ENCODE peak calls at places on chromosomes 5 and 9, in five cellular contexts. One of them, this sample, is unnamed.

GRCh38 chr5:150015415-150015814 is 14.9 kb downstream of the HMGXB3 start:
- DNase-seq in A549: no peak
- DNase-seq in GM12878: no peak
- DNase-seq in WTC11: no peak
- DNase-seq in HepG2: no peak
- DNase-seq in this sample: no peak

GRCh38 chr5:657570-657969 is 35.6 kb downstream of the TPPP start:
- DNase-seq in A549: no peak
- DNase-seq in GM12878: no peak
- DNase-seq in WTC11: no peak
- DNase-seq in HepG2: no peak
- DNase-seq in this sample: peak; percentile 88

GRCh38 chr9:108443741-108444140 is 412.0 kb downstream of the ACTL7B start:
- DNase-seq in A549: no peak
- DNase-seq in GM12878: no peak
- DNase-seq in WTC11: no peak
- DNase-seq in HepG2: peak; percentile 35
- DNase-seq in this sample: no peak

GRCh38 chr5:180007582-180007981 is 64.0 kb downstream of the RNF130 start:
- DNase-seq in A549: no peak
- DNase-seq in GM12878: no peak
- DNase-seq in WTC11: peak; percentile 18
- DNase-seq in HepG2: no peak
- DNase-seq in this sample: peak; percentile 30

GRCh38 chr5:146344155-146345118 is 5.8 kb downstream of the POU4F3 start:
- DNase-seq in A549: no peak
- DNase-seq in GM12878: no peak
- DNase-seq in WTC11: peak; percentile 91
- DNase-seq in HepG2: no peak
- DNase-seq in this sample: peak; percentile 27

GRCh38 chr5:142959683-142960308 is 189.6 kb downstream of the ARHGAP26 start:
- DNase-seq in A549: peak; percentile 36
- DNase-seq in GM12878: no peak
- DNase-seq in WTC11: no peak
- DNase-seq in HepG2: no peak
- DNase-seq in this sample: no peak

GRCh38 chr9:115601456-115601855 is 483.5 kb upstream of the TNC start:
- DNase-seq in A549: no peak
- DNase-seq in GM12878: no peak
- DNase-seq in WTC11: no peak
- DNase-seq in HepG2: no peak
- DNase-seq in this sample: no peak

GRCh38 chr5:124257048-124257447 is 489.4 kb downstream of the ZNF608 start:
- DNase-seq in A549: no peak
- DNase-seq in GM12878: no peak
- DNase-seq in WTC11: no peak
- DNase-seq in HepG2: no peak
- DNase-seq in this sample: no peak

GRCh38 chr9:121750715-121751623 is 99.5 kb downstream of the DAB2IP start:
- DNase-seq in A549: no peak
- DNase-seq in GM12878: no peak
- DNase-seq in WTC11: no peak
- DNase-seq in HepG2: peak; percentile 93
- DNase-seq in this sample: no peak

GRCh38 chr9:89467278-89467625 is 30.7 kb downstream of the SEMA4D start:
- DNase-seq in A549: no peak
- DNase-seq in GM12878: no peak
- DNase-seq in WTC11: no peak
- DNase-seq in HepG2: no peak
- DNase-seq in this sample: no peak

GRCh38 chr5:168327019-168327421 is 35.6 kb downstream of the WWC1 start:
- DNase-seq in A549: no peak
- DNase-seq in GM12878: no peak
- DNase-seq in WTC11: no peak
- DNase-seq in HepG2: no peak
- DNase-seq in this sample: no peak

GRCh38 chr5:75189353-75189752 is 47.3 kb downstream of the ANKRD31 start:
- DNase-seq in A549: no peak
- DNase-seq in GM12878: no peak
- DNase-seq in WTC11: no peak
- DNase-seq in HepG2: peak; percentile 54
- DNase-seq in this sample: no peak

GRCh38 chr5:98905857-98906688 is 22.7 kb downstream of the CHD1 start:
- DNase-seq in A549: peak; percentile 48
- DNase-seq in GM12878: no peak
- DNase-seq in WTC11: no peak
- DNase-seq in HepG2: peak; percentile 44
- DNase-seq in this sample: peak; percentile 15

GRCh38 chr5:31469466-31469865 is 62.4 kb downstream of the DROSHA start:
- DNase-seq in A549: no peak
- DNase-seq in GM12878: no peak
- DNase-seq in WTC11: no peak
- DNase-seq in HepG2: no peak
- DNase-seq in this sample: no peak

GRCh38 chr5:95615164-95615467 is 4.8 kb upstream of the GPR150 start:
- DNase-seq in A549: no peak
- DNase-seq in GM12878: peak; percentile 49
- DNase-seq in WTC11: no peak
- DNase-seq in HepG2: no peak
- DNase-seq in this sample: no peak

GRCh38 chr5:157342822-157343402 is 77.0 kb downstream of the CYFIP2 start:
- DNase-seq in A549: peak; percentile 56
- DNase-seq in GM12878: no peak
- DNase-seq in WTC11: peak; percentile 66
- DNase-seq in HepG2: peak; percentile 22
- DNase-seq in this sample: peak; percentile 54

GRCh38 chr5:1182633-1183423 is 18.6 kb upstream of the SLC6A19 start:
- DNase-seq in A549: no peak
- DNase-seq in GM12878: no peak
- DNase-seq in WTC11: no peak
- DNase-seq in HepG2: peak; percentile 89
- DNase-seq in this sample: peak; percentile 32

GRCh38 chr9:113454914-113455761 is 8.4 kb upstream of the RGS3 start:
- DNase-seq in A549: peak; percentile 72
- DNase-seq in GM12878: no peak
- DNase-seq in WTC11: no peak
- DNase-seq in HepG2: peak; percentile 83
- DNase-seq in this sample: peak; percentile 83

GRCh38 chr5:167030500-167031120 is 1260.8 kb upstream of the WWC1 start:
- DNase-seq in A549: peak; percentile 24
- DNase-seq in GM12878: no peak
- DNase-seq in WTC11: peak; percentile 82
- DNase-seq in HepG2: no peak
- DNase-seq in this sample: no peak

GRCh38 chr5:169650701-169651331 is 13.7 kb downstream of the DOCK2 start:
- DNase-seq in A549: peak; percentile 29
- DNase-seq in GM12878: peak; percentile 76
- DNase-seq in WTC11: no peak
- DNase-seq in HepG2: no peak
- DNase-seq in this sample: peak; percentile 21

GRCh38 chr9:11973011-11973410 is 720.2 kb upstream of the TYRP1 start:
- DNase-seq in A549: no peak
- DNase-seq in GM12878: no peak
- DNase-seq in WTC11: no peak
- DNase-seq in HepG2: no peak
- DNase-seq in this sample: no peak

GRCh38 chr9:114677418-114677817 is 4.6 kb downstream of the TEX48 start:
- DNase-seq in A549: peak; percentile 95
- DNase-seq in GM12878: no peak
- DNase-seq in WTC11: no peak
- DNase-seq in HepG2: peak; percentile 41
- DNase-seq in this sample: no peak

GRCh38 chr5:179264641-179265528 is 80.4 kb downstream of the ADAMTS2 start:
- DNase-seq in A549: no peak
- DNase-seq in GM12878: no peak
- DNase-seq in WTC11: peak; percentile 12
- DNase-seq in HepG2: peak; percentile 41
- DNase-seq in this sample: no peak

GRCh38 chr5:56006094-56006493 is 11.3 kb upstream of the IL6ST start:
- DNase-seq in A549: no peak
- DNase-seq in GM12878: no peak
- DNase-seq in WTC11: no peak
- DNase-seq in HepG2: no peak
- DNase-seq in this sample: no peak

GRCh38 chr5:84378420-84378819 is 6.3 kb downstream of the EDIL3 start:
- DNase-seq in A549: no peak
- DNase-seq in GM12878: no peak
- DNase-seq in WTC11: no peak
- DNase-seq in HepG2: no peak
- DNase-seq in this sample: no peak

GRCh38 chr5:172385661-172386187 is 68.6 kb downstream of the SH3PXD2B start:
- DNase-seq in A549: no peak
- DNase-seq in GM12878: no peak
- DNase-seq in WTC11: no peak
- DNase-seq in HepG2: no peak
- DNase-seq in this sample: no peak

GRCh38 chr5:39654715-39655114 is 229.9 kb upstream of the DAB2 start:
- DNase-seq in A549: no peak
- DNase-seq in GM12878: no peak
- DNase-seq in WTC11: no peak
- DNase-seq in HepG2: no peak
- DNase-seq in this sample: no peak

GRCh38 chr5:148794275-148794674 is 32.1 kb upstream of the ADRB2 start:
- DNase-seq in A549: no peak
- DNase-seq in GM12878: no peak
- DNase-seq in WTC11: no peak
- DNase-seq in HepG2: no peak
- DNase-seq in this sample: no peak

GRCh38 chr5:129378961-129379360 is 81.1 kb upstream of the ADAMTS19 start:
- DNase-seq in A549: no peak
- DNase-seq in GM12878: no peak
- DNase-seq in WTC11: no peak
- DNase-seq in HepG2: no peak
- DNase-seq in this sample: no peak

GRCh38 chr9:19490269-19490668 is 81.5 kb downstream of the ACER2 start:
- DNase-seq in A549: no peak
- DNase-seq in GM12878: no peak
- DNase-seq in WTC11: no peak
- DNase-seq in HepG2: no peak
- DNase-seq in this sample: no peak

GRCh38 chr9:19493845-19494244 is 85.0 kb downstream of the ACER2 start:
- DNase-seq in A549: no peak
- DNase-seq in GM12878: no peak
- DNase-seq in WTC11: no peak
- DNase-seq in HepG2: no peak
- DNase-seq in this sample: no peak

GRCh38 chr9:19495186-19496028 is 86.6 kb downstream of the ACER2 start:
- DNase-seq in A549: no peak
- DNase-seq in GM12878: no peak
- DNase-seq in WTC11: peak; percentile 30
- DNase-seq in HepG2: no peak
- DNase-seq in this sample: no peak

GRCh38 chr9:19492775-19493173 is 84.0 kb downstream of the ACER2 start:
- DNase-seq in A549: no peak
- DNase-seq in GM12878: no peak
- DNase-seq in WTC11: no peak
- DNase-seq in HepG2: no peak
- DNase-seq in this sample: no peak

DNA sequence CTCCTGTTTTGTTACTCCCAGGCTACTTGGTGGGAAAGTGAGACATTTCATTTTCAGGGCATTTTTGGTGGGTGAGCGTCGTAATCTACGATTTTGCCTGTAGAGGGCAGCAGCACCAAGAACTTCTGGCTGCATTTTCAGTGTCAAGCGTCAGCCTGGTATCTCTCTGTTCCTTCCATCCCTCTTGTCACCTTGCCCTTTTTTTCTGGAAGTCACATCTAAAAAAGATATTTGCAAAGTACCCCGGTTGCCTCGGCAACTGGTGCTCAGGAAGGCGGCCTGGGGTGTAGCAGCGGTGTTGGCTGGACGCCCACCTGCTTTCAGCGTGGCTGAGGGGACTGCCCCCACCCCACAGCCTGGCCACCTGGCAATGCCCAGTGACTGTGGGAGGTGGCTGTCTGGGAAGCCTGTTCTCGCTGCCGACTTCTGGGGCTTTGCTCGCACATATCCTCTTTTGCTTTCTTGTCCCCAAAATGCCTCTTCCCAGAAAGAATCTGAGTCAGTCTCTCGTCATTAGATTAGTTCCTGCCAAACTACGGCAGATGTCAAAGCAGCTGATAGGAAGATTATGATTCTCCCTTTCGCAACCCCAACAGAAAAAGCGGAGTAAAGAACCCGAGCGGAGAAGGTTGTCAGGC is 84.5 kb downstream of the ACER2 start:
- DNase-seq in A549: peak; percentile 44
- DNase-seq in GM12878: peak; percentile 11
- DNase-seq in WTC11: peak; percentile 60
- DNase-seq in HepG2: peak; percentile 15
- DNase-seq in this sample: peak; percentile 43
- TF ChIP-seq ESRRA in A549: no peak
- TF ChIP-seq ESRRA in GM12878: no peak
- TF ChIP-seq ESRRA in WTC11: no peak
- TF ChIP-seq ESRRA in HepG2: no peak
- TF ChIP-seq ESRRA in this sample: no peak

GRCh38 chr9:92917176-92917800 is 30.0 kb upstream of the FGD3 start:
- DNase-seq in A549: no peak
- DNase-seq in GM12878: no peak
- DNase-seq in WTC11: no peak
- DNase-seq in HepG2: no peak
- DNase-seq in this sample: no peak
- TF ChIP-seq ESRRA in A549: no peak
- TF ChIP-seq ESRRA in GM12878: no peak
- TF ChIP-seq ESRRA in WTC11: no peak
- TF ChIP-seq ESRRA in HepG2: no peak
- TF ChIP-seq ESRRA in this sample: no peak

DNA sequence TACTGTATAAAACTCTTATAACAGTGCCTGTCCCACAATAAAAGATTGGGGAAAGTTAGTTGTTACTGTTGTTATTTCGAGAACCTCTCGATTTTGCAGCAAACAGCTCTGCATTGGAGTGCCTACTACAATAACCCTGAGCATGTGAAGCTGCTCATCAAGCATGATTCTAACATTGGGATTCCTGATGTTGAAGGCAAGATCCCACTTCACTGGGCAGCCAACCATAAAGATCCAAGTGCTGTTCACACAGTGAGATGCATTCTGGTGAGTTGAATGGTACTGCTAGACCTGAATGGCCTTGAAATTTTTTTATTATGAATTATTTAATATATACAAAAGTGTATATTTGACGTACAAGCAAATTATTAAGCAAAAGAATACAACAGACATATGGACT is 123.2 kb downstream of the TEX10 start:
- DNase-seq in A549: no peak
- DNase-seq in GM12878: no peak
- DNase-seq in WTC11: no peak
- DNase-seq in HepG2: no peak
- DNase-seq in this sample: no peak
- TF ChIP-seq ESRRA in A549: no peak
- TF ChIP-seq ESRRA in GM12878: no peak
- TF ChIP-seq ESRRA in WTC11: no peak
- TF ChIP-seq ESRRA in HepG2: no peak
- TF ChIP-seq ESRRA in this sample: no peak

GRCh38 chr9:70031141-70031545 is 12.5 kb upstream of the MAMDC2 start:
- DNase-seq in A549: no peak
- DNase-seq in GM12878: no peak
- DNase-seq in WTC11: no peak
- DNase-seq in HepG2: no peak
- DNase-seq in this sample: no peak

GRCh38 chr9:70034292-70034711 is 9.3 kb upstream of the MAMDC2 start:
- DNase-seq in A549: no peak
- DNase-seq in GM12878: no peak
- DNase-seq in WTC11: no peak
- DNase-seq in HepG2: no peak
- DNase-seq in this sample: no peak

GRCh38 chr9:70030156-70030555 is 13.5 kb upstream of the MAMDC2 start:
- DNase-seq in A549: no peak
- DNase-seq in GM12878: no peak
- DNase-seq in WTC11: no peak
- DNase-seq in HepG2: no peak
- DNase-seq in this sample: no peak
- TF ChIP-seq ESRRA in A549: no peak
- TF ChIP-seq ESRRA in GM12878: no peak
- TF ChIP-seq ESRRA in WTC11: no peak
- TF ChIP-seq ESRRA in HepG2: no peak
- TF ChIP-seq ESRRA in this sample: no peak

This sample was measured in K562.